ENCODE peak calls at places on chromosomes 13 and 19, in nine cellular contexts. One of them, this sample, is unnamed.

GRCh38 chr13:21218351-21219043 is 42.0 kb downstream of the MRPL57 start:
- DNase-seq in cardiac muscle cell: no peak
- DNase-seq in neural progenitor cell: no peak
- DNase-seq in foreskin keratinocyte: no peak
- DNase-seq in astrocyte: no peak
- DNase-seq in heart right ventricle: no peak
- DNase-seq in transverse colon: no peak
- DNase-seq in GM12878: peak; percentile 68
- DNase-seq in body of pancreas: no peak
- DNase-seq in this sample: no peak

GRCh38 chr13:66446413-66446812 is 783.7 kb downstream of the PCDH9 start:
- DNase-seq in astrocyte: no peak
- DNase-seq in body of pancreas: no peak
- DNase-seq in heart right ventricle: no peak
- DNase-seq in neural progenitor cell: no peak
- DNase-seq in cardiac muscle cell: no peak
- DNase-seq in foreskin keratinocyte: peak; percentile 78
- DNase-seq in GM12878: no peak
- DNase-seq in transverse colon: no peak
- DNase-seq in this sample: no peak

GRCh38 chr19:42121036-42121621 is 11.1 kb downstream of the POU2F2 start:
- DNase-seq in cardiac muscle cell: no peak
- DNase-seq in astrocyte: no peak
- DNase-seq in GM12878: no peak
- DNase-seq in body of pancreas: no peak
- DNase-seq in foreskin keratinocyte: no peak
- DNase-seq in heart right ventricle: no peak
- DNase-seq in transverse colon: no peak
- DNase-seq in neural progenitor cell: no peak
- DNase-seq in this sample: no peak

GRCh38 chr13:36480726-36481485 is 48.6 kb downstream of the CCNA1 start:
- DNase-seq in GM12878: no peak
- DNase-seq in neural progenitor cell: no peak
- DNase-seq in astrocyte: no peak
- DNase-seq in foreskin keratinocyte: no peak
- DNase-seq in transverse colon: no peak
- DNase-seq in heart right ventricle: no peak
- DNase-seq in body of pancreas: no peak
- DNase-seq in cardiac muscle cell: no peak
- DNase-seq in this sample: no peak

GRCh38 chr13:110306960-110307696 is at the start of the genes COL4A1 and COL4A2:
- DNase-seq in foreskin keratinocyte: peak; percentile 54
- DNase-seq in transverse colon: peak; percentile 61
- DNase-seq in GM12878: no peak
- DNase-seq in astrocyte: peak; percentile 66
- DNase-seq in body of pancreas: peak; percentile 60
- DNase-seq in cardiac muscle cell: peak; percentile 81
- DNase-seq in heart right ventricle: peak; percentile 81
- DNase-seq in neural progenitor cell: peak; percentile 91
- DNase-seq in this sample: peak; percentile 54

GRCh38 chr13:106152047-106152446 is 383.4 kb downstream of the EFNB2 start:
- DNase-seq in heart right ventricle: no peak
- DNase-seq in cardiac muscle cell: no peak
- DNase-seq in transverse colon: peak; percentile 44
- DNase-seq in GM12878: no peak
- DNase-seq in neural progenitor cell: no peak
- DNase-seq in astrocyte: no peak
- DNase-seq in body of pancreas: no peak
- DNase-seq in foreskin keratinocyte: peak; percentile 61
- DNase-seq in this sample: peak; percentile 69

GRCh38 chr13:65856464-65856863 is 1373.7 kb downstream of the PCDH9 start:
- DNase-seq in body of pancreas: no peak
- DNase-seq in neural progenitor cell: no peak
- DNase-seq in astrocyte: peak; percentile 48
- DNase-seq in cardiac muscle cell: no peak
- DNase-seq in GM12878: no peak
- DNase-seq in heart right ventricle: no peak
- DNase-seq in foreskin keratinocyte: no peak
- DNase-seq in transverse colon: no peak
- DNase-seq in this sample: no peak

GRCh38 chr13:67221630-67222226 is 8.4 kb downstream of the PCDH9 start:
- DNase-seq in transverse colon: no peak
- DNase-seq in foreskin keratinocyte: no peak
- DNase-seq in cardiac muscle cell: no peak
- DNase-seq in heart right ventricle: no peak
- DNase-seq in GM12878: no peak
- DNase-seq in astrocyte: no peak
- DNase-seq in neural progenitor cell: no peak
- DNase-seq in body of pancreas: no peak
- DNase-seq in this sample: no peak

GRCh38 chr19:511101-511841 is 4.0 kb downstream of the TPGS1 start:
- DNase-seq in cardiac muscle cell: no peak
- DNase-seq in astrocyte: peak; percentile 68
- DNase-seq in transverse colon: peak; percentile 82
- DNase-seq in foreskin keratinocyte: peak; percentile 87
- DNase-seq in neural progenitor cell: peak; percentile 75
- DNase-seq in GM12878: no peak
- DNase-seq in heart right ventricle: peak; percentile 68
- DNase-seq in body of pancreas: no peak
- DNase-seq in this sample: peak; percentile 88

GRCh38 chr13:93080587-93080986 is 146.0 kb upstream of the GPC6 start:
- DNase-seq in neural progenitor cell: no peak
- DNase-seq in cardiac muscle cell: no peak
- DNase-seq in heart right ventricle: no peak
- DNase-seq in GM12878: no peak
- DNase-seq in transverse colon: no peak
- DNase-seq in body of pancreas: no peak
- DNase-seq in foreskin keratinocyte: peak; percentile 80
- DNase-seq in astrocyte: peak; percentile 90
- DNase-seq in this sample: no peak

GRCh38 chr19:43532571-43532961 is 422 bp upstream of the ZNF575 start:
- DNase-seq in body of pancreas: no peak
- DNase-seq in neural progenitor cell: no peak
- DNase-seq in foreskin keratinocyte: no peak
- DNase-seq in GM12878: no peak
- DNase-seq in heart right ventricle: no peak
- DNase-seq in transverse colon: peak; percentile 82
- DNase-seq in cardiac muscle cell: no peak
- DNase-seq in astrocyte: no peak
- DNase-seq in this sample: peak; percentile 90

GRCh38 chr19:49104229-49104864 is 9.8 kb upstream of the LIN7B start:
- DNase-seq in astrocyte: no peak
- DNase-seq in neural progenitor cell: no peak
- DNase-seq in foreskin keratinocyte: no peak
- DNase-seq in heart right ventricle: no peak
- DNase-seq in body of pancreas: no peak
- DNase-seq in GM12878: no peak
- DNase-seq in transverse colon: no peak
- DNase-seq in cardiac muscle cell: no peak
- DNase-seq in this sample: no peak

GRCh38 chr13:32938907-32939306 is 77.3 kb upstream of the KL start:
- DNase-seq in heart right ventricle: no peak
- DNase-seq in astrocyte: peak; percentile 44
- DNase-seq in transverse colon: no peak
- DNase-seq in foreskin keratinocyte: peak; percentile 25
- DNase-seq in body of pancreas: no peak
- DNase-seq in GM12878: no peak
- DNase-seq in neural progenitor cell: no peak
- DNase-seq in cardiac muscle cell: no peak
- DNase-seq in this sample: no peak

GRCh38 chr19:306151-306900 is 15.1 kb upstream of the PLPP2 start:
- DNase-seq in heart right ventricle: no peak
- DNase-seq in cardiac muscle cell: no peak
- DNase-seq in GM12878: no peak
- DNase-seq in transverse colon: no peak
- DNase-seq in foreskin keratinocyte: no peak
- DNase-seq in neural progenitor cell: no peak
- DNase-seq in astrocyte: no peak
- DNase-seq in body of pancreas: no peak
- DNase-seq in this sample: no peak

GRCh38 chr19:30155529-30156200 is 213.6 kb downstream of the URI1 start:
- DNase-seq in neural progenitor cell: no peak
- DNase-seq in heart right ventricle: no peak
- DNase-seq in transverse colon: no peak
- DNase-seq in foreskin keratinocyte: no peak
- DNase-seq in astrocyte: no peak
- DNase-seq in body of pancreas: no peak
- DNase-seq in cardiac muscle cell: no peak
- DNase-seq in GM12878: no peak
- DNase-seq in this sample: no peak
- H3K4me1 ChIP-seq in neural progenitor cell: no peaks in the 10 kb centered on the region
- H3K4me1 ChIP-seq in heart right ventricle: no peaks in the 10 kb centered on the region
- H3K4me1 ChIP-seq in transverse colon: no peaks in the 10 kb centered on the region
- H3K4me1 ChIP-seq in foreskin keratinocyte: no peaks in the 10 kb centered on the region
- H3K4me1 ChIP-seq in astrocyte: no peaks in the 10 kb centered on the region
- H3K4me1 ChIP-seq in body of pancreas: no peaks in the 10 kb centered on the region
- H3K4me1 ChIP-seq in cardiac muscle cell: no peaks in the 10 kb centered on the region
- H3K4me1 ChIP-seq in GM12878: peaks cover 13% of the 10 kb centered on the region
- H3K4me1 ChIP-seq in this sample: no peaks in the 10 kb centered on the region

DNA sequence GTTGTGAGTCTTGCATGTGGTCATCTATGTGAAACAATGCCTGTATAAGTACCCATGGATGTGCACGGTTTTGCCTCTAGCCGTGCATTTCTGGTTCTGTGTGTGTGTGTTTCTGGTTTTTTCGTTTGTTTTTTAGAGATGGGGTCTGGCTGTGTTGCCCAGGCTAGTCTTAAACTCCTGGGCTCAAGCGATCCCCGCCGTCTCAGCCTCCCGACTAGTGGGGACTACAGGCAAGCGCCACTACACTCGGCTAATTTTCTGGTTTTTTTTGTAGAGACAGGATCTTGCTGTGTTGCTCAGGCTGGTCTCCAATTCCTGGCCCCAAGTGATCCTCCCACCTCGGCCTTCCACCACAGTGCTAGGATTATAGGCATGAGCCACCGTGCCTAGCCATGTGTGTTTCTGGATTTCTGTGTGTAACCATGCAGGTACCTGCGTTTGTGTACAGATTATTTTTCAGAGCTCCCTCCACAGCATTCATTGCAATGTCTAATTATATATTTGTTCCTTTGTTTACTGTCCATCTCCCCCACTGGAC is 15.9 kb upstream of the FOSB start:
- DNase-seq in GM12878: no peak
- DNase-seq in transverse colon: no peak
- DNase-seq in heart right ventricle: no peak
- DNase-seq in body of pancreas: no peak
- DNase-seq in foreskin keratinocyte: no peak
- DNase-seq in astrocyte: no peak
- DNase-seq in neural progenitor cell: no peak
- DNase-seq in cardiac muscle cell: no peak
- DNase-seq in this sample: no peak
- H3K4me1 ChIP-seq in GM12878: peaks cover 42% of the 10 kb centered on the region
- H3K4me1 ChIP-seq in transverse colon: peaks cover 39% of the 10 kb centered on the region
- H3K4me1 ChIP-seq in heart right ventricle: peaks cover 69% of the 10 kb centered on the region
- H3K4me1 ChIP-seq in body of pancreas: peaks cover 43% of the 10 kb centered on the region
- H3K4me1 ChIP-seq in foreskin keratinocyte: peaks cover 37% of the 10 kb centered on the region
- H3K4me1 ChIP-seq in astrocyte: peaks cover 45% of the 10 kb centered on the region
- H3K4me1 ChIP-seq in neural progenitor cell: peaks cover 4% of the 10 kb centered on the region
- H3K4me1 ChIP-seq in cardiac muscle cell: peaks cover 9% of the 10 kb centered on the region
- H3K4me1 ChIP-seq in this sample: peaks cover 23% of the 10 kb centered on the region

DNA sequence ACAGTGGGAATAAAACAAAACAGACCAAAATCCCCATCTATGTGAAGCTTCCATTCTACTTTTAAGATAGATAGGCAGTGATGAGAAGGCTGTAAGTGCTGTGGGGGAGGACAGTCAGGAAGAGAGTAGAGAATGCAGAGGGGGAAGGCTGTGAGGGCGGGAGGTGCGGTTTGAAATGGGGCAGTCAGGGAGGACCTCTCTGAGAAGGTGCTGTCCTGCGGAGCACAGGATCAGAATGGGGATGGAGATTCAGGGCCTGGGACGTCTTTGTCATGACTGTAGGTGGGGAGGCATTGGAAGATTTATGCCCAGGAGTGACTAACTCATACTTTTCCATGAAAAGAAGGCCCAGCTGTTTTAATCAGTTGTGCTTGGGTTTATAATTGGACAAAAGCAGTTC is 3.9 kb upstream of the GPR183 start:
- DNase-seq in astrocyte: no peak
- DNase-seq in body of pancreas: no peak
- DNase-seq in neural progenitor cell: no peak
- DNase-seq in heart right ventricle: no peak
- DNase-seq in foreskin keratinocyte: no peak
- DNase-seq in transverse colon: no peak
- DNase-seq in cardiac muscle cell: no peak
- DNase-seq in GM12878: no peak
- DNase-seq in this sample: no peak
- H3K4me1 ChIP-seq in astrocyte: peaks cover 56% of the 10 kb centered on the region
- H3K4me1 ChIP-seq in body of pancreas: peaks cover 8% of the 10 kb centered on the region
- H3K4me1 ChIP-seq in neural progenitor cell: peaks cover 5% of the 10 kb centered on the region
- H3K4me1 ChIP-seq in heart right ventricle: peaks cover 88% of the 10 kb centered on the region
- H3K4me1 ChIP-seq in foreskin keratinocyte: peaks cover 7% of the 10 kb centered on the region
- H3K4me1 ChIP-seq in transverse colon: peaks cover 19% of the 10 kb centered on the region
- H3K4me1 ChIP-seq in cardiac muscle cell: peaks cover 23% of the 10 kb centered on the region
- H3K4me1 ChIP-seq in GM12878: peaks cover 52% of the 10 kb centered on the region
- H3K4me1 ChIP-seq in this sample: no peaks in the 10 kb centered on the region

GRCh38 chr13:50124536-50125305 is 109.5 kb downstream of the KCNRG start:
- DNase-seq in GM12878: no peak
- DNase-seq in transverse colon: peak; percentile 97
- DNase-seq in neural progenitor cell: peak; percentile 85
- DNase-seq in astrocyte: peak; percentile 95
- DNase-seq in cardiac muscle cell: peak; percentile 80
- DNase-seq in heart right ventricle: peak; percentile 97
- DNase-seq in foreskin keratinocyte: peak; percentile 66
- DNase-seq in body of pancreas: peak; percentile 97
- DNase-seq in this sample: peak; percentile 95

GRCh38 chr13:50122465-50122864 is 107.2 kb downstream of the KCNRG start:
- DNase-seq in cardiac muscle cell: no peak
- DNase-seq in transverse colon: no peak
- DNase-seq in body of pancreas: no peak
- DNase-seq in astrocyte: no peak
- DNase-seq in foreskin keratinocyte: no peak
- DNase-seq in GM12878: no peak
- DNase-seq in neural progenitor cell: peak; percentile 13
- DNase-seq in heart right ventricle: no peak
- DNase-seq in this sample: no peak

GRCh38 chr13:50123515-50123861 is 108.2 kb downstream of the KCNRG start:
- DNase-seq in foreskin keratinocyte: no peak
- DNase-seq in neural progenitor cell: no peak
- DNase-seq in transverse colon: no peak
- DNase-seq in cardiac muscle cell: no peak
- DNase-seq in heart right ventricle: no peak
- DNase-seq in astrocyte: no peak
- DNase-seq in GM12878: no peak
- DNase-seq in body of pancreas: no peak
- DNase-seq in this sample: no peak

GRCh38 chr13:50123862-50124535 is 108.8 kb downstream of the KCNRG start:
- DNase-seq in neural progenitor cell: peak; percentile 81
- DNase-seq in body of pancreas: peak; percentile 85
- DNase-seq in heart right ventricle: peak; percentile 87
- DNase-seq in GM12878: no peak
- DNase-seq in astrocyte: peak; percentile 87
- DNase-seq in transverse colon: peak; percentile 80
- DNase-seq in cardiac muscle cell: peak; percentile 89
- DNase-seq in foreskin keratinocyte: peak; percentile 83
- DNase-seq in this sample: peak; percentile 74

DNA sequence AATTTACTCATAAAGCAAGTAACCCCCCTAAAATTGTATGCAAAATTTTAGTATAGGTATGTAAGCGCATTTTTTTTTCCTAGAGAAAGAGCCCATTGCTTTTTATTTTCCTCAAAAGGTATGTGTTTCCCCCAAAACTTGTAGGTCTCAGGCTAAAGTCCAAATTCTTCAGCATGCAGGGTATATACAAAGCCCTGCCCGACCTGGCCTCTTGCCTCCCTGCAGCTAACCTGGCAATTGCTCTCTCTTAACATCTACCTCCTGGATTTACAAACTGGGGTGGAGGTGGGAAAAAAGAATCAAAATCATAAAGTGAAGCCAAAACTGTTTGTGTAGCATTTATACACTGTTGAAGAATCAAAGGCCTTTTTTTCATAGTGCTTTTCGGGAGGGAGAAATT is 107.8 kb downstream of the KCNRG start:
- DNase-seq in neural progenitor cell: no peak
- DNase-seq in foreskin keratinocyte: no peak
- DNase-seq in transverse colon: no peak
- DNase-seq in astrocyte: no peak
- DNase-seq in GM12878: no peak
- DNase-seq in heart right ventricle: no peak
- DNase-seq in cardiac muscle cell: no peak
- DNase-seq in body of pancreas: peak; percentile 22
- DNase-seq in this sample: no peak
- H3K4me1 ChIP-seq in neural progenitor cell: peaks cover 16% of the 10 kb centered on the region
- H3K4me1 ChIP-seq in foreskin keratinocyte: peaks cover 3% of the 10 kb centered on the region
- H3K4me1 ChIP-seq in transverse colon: peaks cover 29% of the 10 kb centered on the region
- H3K4me1 ChIP-seq in astrocyte: peaks cover 21% of the 10 kb centered on the region
- H3K4me1 ChIP-seq in GM12878: peaks cover 23% of the 10 kb centered on the region
- H3K4me1 ChIP-seq in heart right ventricle: peaks cover 71% of the 10 kb centered on the region
- H3K4me1 ChIP-seq in cardiac muscle cell: peaks cover 9% of the 10 kb centered on the region
- H3K4me1 ChIP-seq in body of pancreas: peaks cover 43% of the 10 kb centered on the region
- H3K4me1 ChIP-seq in this sample: peaks cover 13% of the 10 kb centered on the region